ENCODE peak calls at places on chromosomes 5 and 9, in nine cellular contexts. One of them, this sample, is unnamed.

GRCh38 chr9:21070171-21070571 is 7.6 kb downstream of the IFNB1 start:
- DNase-seq in astrocyte of the spinal cord: peak; percentile 94
- DNase-seq in left ventricle myocardium inferior: no peak
- DNase-seq in HFF-Myc: peak; percentile 88
- DNase-seq in pancreas: no peak
- DNase-seq in fibroblast of villous mesenchyme: peak; percentile 93
- DNase-seq in IMR-90: peak; percentile 98
- DNase-seq in right atrium auricular region: peak; percentile 68
- DNase-seq in colonic mucosa: no peak
- DNase-seq in this sample: peak; percentile 99

GRCh38 chr5:2801602-2802525 is 50.4 kb upstream of the IRX2 start:
- DNase-seq in astrocyte of the spinal cord: no peak
- DNase-seq in left ventricle myocardium inferior: no peak
- DNase-seq in HFF-Myc: no peak
- DNase-seq in pancreas: no peak
- DNase-seq in fibroblast of villous mesenchyme: no peak
- DNase-seq in IMR-90: no peak
- DNase-seq in right atrium auricular region: no peak
- DNase-seq in colonic mucosa: no peak
- DNase-seq in this sample: no peak

GRCh38 chr5:56148453-56148971 is 84.6 kb downstream of the ANKRD55 start:
- DNase-seq in astrocyte of the spinal cord: peak; percentile 37
- DNase-seq in left ventricle myocardium inferior: no peak
- DNase-seq in HFF-Myc: no peak
- DNase-seq in pancreas: peak; percentile 64
- DNase-seq in fibroblast of villous mesenchyme: no peak
- DNase-seq in IMR-90: no peak
- DNase-seq in right atrium auricular region: no peak
- DNase-seq in colonic mucosa: no peak
- DNase-seq in this sample: no peak

GRCh38 chr9:137365552-137366444 is 57.2 kb downstream of the EXD3 start:
- DNase-seq in astrocyte of the spinal cord: no peak
- DNase-seq in left ventricle myocardium inferior: no peak
- DNase-seq in HFF-Myc: no peak
- DNase-seq in pancreas: no peak
- DNase-seq in fibroblast of villous mesenchyme: no peak
- DNase-seq in IMR-90: no peak
- DNase-seq in right atrium auricular region: no peak
- DNase-seq in colonic mucosa: no peak
- DNase-seq in this sample: no peak

GRCh38 chr9:110197330-110198187 is 10.4 kb downstream of the C9orf152 start:
- DNase-seq in astrocyte of the spinal cord: no peak
- DNase-seq in left ventricle myocardium inferior: no peak
- DNase-seq in HFF-Myc: no peak
- DNase-seq in pancreas: no peak
- DNase-seq in fibroblast of villous mesenchyme: no peak
- DNase-seq in IMR-90: no peak
- DNase-seq in right atrium auricular region: no peak
- DNase-seq in colonic mucosa: peak; percentile 77
- DNase-seq in this sample: no peak

GRCh38 chr5:45017568-45017967 is 208.8 kb downstream of the MRPS30 start:
- DNase-seq in astrocyte of the spinal cord: no peak
- DNase-seq in left ventricle myocardium inferior: no peak
- DNase-seq in HFF-Myc: no peak
- DNase-seq in pancreas: no peak
- DNase-seq in fibroblast of villous mesenchyme: no peak
- DNase-seq in IMR-90: no peak
- DNase-seq in right atrium auricular region: no peak
- DNase-seq in colonic mucosa: no peak
- DNase-seq in this sample: no peak

GRCh38 chr9:4077499-4078102 is 222.3 kb downstream of the GLIS3 start:
- DNase-seq in astrocyte of the spinal cord: peak; percentile 85
- DNase-seq in left ventricle myocardium inferior: peak; percentile 81
- DNase-seq in HFF-Myc: peak; percentile 37
- DNase-seq in pancreas: peak; percentile 22
- DNase-seq in fibroblast of villous mesenchyme: peak; percentile 77
- DNase-seq in IMR-90: peak; percentile 70
- DNase-seq in right atrium auricular region: peak; percentile 90
- DNase-seq in colonic mucosa: peak; percentile 93
- DNase-seq in this sample: peak; percentile 92

GRCh38 chr5:75050415-75050814 is 1.9 kb downstream of the GCNT4 start:
- DNase-seq in astrocyte of the spinal cord: no peak
- DNase-seq in left ventricle myocardium inferior: no peak
- DNase-seq in HFF-Myc: no peak
- DNase-seq in pancreas: no peak
- DNase-seq in fibroblast of villous mesenchyme: no peak
- DNase-seq in IMR-90: no peak
- DNase-seq in right atrium auricular region: no peak
- DNase-seq in colonic mucosa: peak; percentile 27
- DNase-seq in this sample: no peak

GRCh38 chr5:79240561-79240960 is 4.6 kb downstream of the JMY start:
- DNase-seq in astrocyte of the spinal cord: no peak
- DNase-seq in left ventricle myocardium inferior: no peak
- DNase-seq in HFF-Myc: no peak
- DNase-seq in pancreas: no peak
- DNase-seq in fibroblast of villous mesenchyme: no peak
- DNase-seq in IMR-90: no peak
- DNase-seq in right atrium auricular region: no peak
- DNase-seq in colonic mucosa: no peak
- DNase-seq in this sample: no peak

GRCh38 chr9:136946228-136946892 is 1.3 kb downstream of the C8G start:
- DNase-seq in astrocyte of the spinal cord: no peak
- DNase-seq in left ventricle myocardium inferior: no peak
- DNase-seq in HFF-Myc: no peak
- DNase-seq in pancreas: no peak
- DNase-seq in fibroblast of villous mesenchyme: no peak
- DNase-seq in IMR-90: no peak
- DNase-seq in right atrium auricular region: no peak
- DNase-seq in colonic mucosa: no peak
- DNase-seq in this sample: no peak

GRCh38 chr5:91183743-91184142 is 199.4 kb downstream of the ARRDC3 start:
- DNase-seq in astrocyte of the spinal cord: no peak
- DNase-seq in left ventricle myocardium inferior: peak; percentile 18
- DNase-seq in HFF-Myc: no peak
- DNase-seq in pancreas: no peak
- DNase-seq in fibroblast of villous mesenchyme: no peak
- DNase-seq in IMR-90: no peak
- DNase-seq in right atrium auricular region: no peak
- DNase-seq in colonic mucosa: peak; percentile 56
- DNase-seq in this sample: no peak

GRCh38 chr9:137045294-137046093 is 483 bp downstream of the NPDC1 start:
- DNase-seq in astrocyte of the spinal cord: peak; percentile 38
- DNase-seq in left ventricle myocardium inferior: no peak
- DNase-seq in HFF-Myc: no peak
- DNase-seq in pancreas: no peak
- DNase-seq in fibroblast of villous mesenchyme: peak; percentile 55
- DNase-seq in IMR-90: peak; percentile 38
- DNase-seq in right atrium auricular region: no peak
- DNase-seq in colonic mucosa: peak; percentile 47
- DNase-seq in this sample: peak; percentile 39

GRCh38 chr5:10849278-10849677 is 88.2 kb upstream of the DAP start:
- DNase-seq in astrocyte of the spinal cord: no peak
- DNase-seq in left ventricle myocardium inferior: no peak
- DNase-seq in HFF-Myc: no peak
- DNase-seq in pancreas: no peak
- DNase-seq in fibroblast of villous mesenchyme: peak; percentile 51
- DNase-seq in IMR-90: peak; percentile 76
- DNase-seq in right atrium auricular region: no peak
- DNase-seq in colonic mucosa: no peak
- DNase-seq in this sample: no peak

GRCh38 chr5:132813599-132814440 is 718 bp downstream of the SOWAHA start:
- DNase-seq in astrocyte of the spinal cord: no peak
- DNase-seq in left ventricle myocardium inferior: no peak
- DNase-seq in HFF-Myc: no peak
- DNase-seq in pancreas: no peak
- DNase-seq in fibroblast of villous mesenchyme: no peak
- DNase-seq in IMR-90: no peak
- DNase-seq in right atrium auricular region: no peak
- DNase-seq in colonic mucosa: peak; percentile 37
- DNase-seq in this sample: no peak

GRCh38 chr5:132814441-132815294 is 1.6 kb downstream of the SOWAHA start:
- DNase-seq in astrocyte of the spinal cord: no peak
- DNase-seq in left ventricle myocardium inferior: no peak
- DNase-seq in HFF-Myc: no peak
- DNase-seq in pancreas: no peak
- DNase-seq in fibroblast of villous mesenchyme: no peak
- DNase-seq in IMR-90: no peak
- DNase-seq in right atrium auricular region: no peak
- DNase-seq in colonic mucosa: no peak
- DNase-seq in this sample: no peak

GRCh38 chr5:132810605-132811004 is 2.5 kb upstream of the SOWAHA start:
- DNase-seq in astrocyte of the spinal cord: no peak
- DNase-seq in left ventricle myocardium inferior: no peak
- DNase-seq in HFF-Myc: no peak
- DNase-seq in pancreas: no peak
- DNase-seq in fibroblast of villous mesenchyme: no peak
- DNase-seq in IMR-90: no peak
- DNase-seq in right atrium auricular region: no peak
- DNase-seq in colonic mucosa: no peak
- DNase-seq in this sample: no peak

GRCh38 chr5:132812949-132813598 is at the start of gene SOWAHA:
- DNase-seq in astrocyte of the spinal cord: no peak
- DNase-seq in left ventricle myocardium inferior: no peak
- DNase-seq in HFF-Myc: no peak
- DNase-seq in pancreas: peak; percentile 61
- DNase-seq in fibroblast of villous mesenchyme: no peak
- DNase-seq in IMR-90: no peak
- DNase-seq in right atrium auricular region: no peak
- DNase-seq in colonic mucosa: peak; percentile 65
- DNase-seq in this sample: no peak

DNA sequence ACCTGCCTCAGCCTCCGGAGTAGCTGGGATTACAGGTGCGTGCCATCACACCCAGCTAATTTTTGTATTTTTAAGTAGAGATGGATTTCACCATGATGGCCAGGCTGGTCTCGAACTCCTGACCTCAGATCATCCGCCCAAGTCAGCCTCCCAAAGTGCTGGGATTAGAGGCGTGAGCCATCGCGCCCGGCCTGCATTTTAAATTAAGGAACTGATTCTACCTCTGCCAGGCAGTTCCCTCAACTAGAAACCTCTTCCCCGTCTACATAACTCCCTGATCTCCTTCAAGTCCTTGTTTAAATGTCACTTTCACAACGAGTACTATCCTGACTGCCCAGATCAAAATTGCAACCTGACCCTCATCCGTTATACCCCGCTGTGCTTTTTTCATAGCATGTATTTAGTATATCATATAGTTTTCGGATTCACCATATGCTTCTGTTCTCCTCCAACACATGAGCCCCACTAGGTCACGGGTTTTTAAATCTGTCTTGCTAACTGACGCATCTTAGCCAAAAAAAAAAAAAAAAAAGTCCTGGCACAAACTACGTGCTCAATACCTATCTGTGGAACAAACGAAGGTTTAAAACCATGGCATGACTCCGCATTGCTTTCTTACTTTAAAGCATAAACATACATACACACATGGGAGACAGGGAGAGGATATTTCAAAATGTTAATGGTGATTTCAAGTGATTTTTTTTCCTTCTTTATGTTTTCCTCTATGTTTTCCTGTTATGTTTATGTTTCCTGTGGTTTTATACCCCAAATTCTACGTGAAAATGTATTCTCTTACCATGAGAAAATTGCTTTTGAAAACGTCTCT is 766 bp upstream of the SOWAHA start:
- DNase-seq in astrocyte of the spinal cord: no peak
- DNase-seq in left ventricle myocardium inferior: no peak
- DNase-seq in HFF-Myc: no peak
- DNase-seq in pancreas: no peak
- DNase-seq in fibroblast of villous mesenchyme: no peak
- DNase-seq in IMR-90: no peak
- DNase-seq in right atrium auricular region: no peak
- DNase-seq in colonic mucosa: no peak
- DNase-seq in this sample: no peak
- H3K4me3 ChIP-seq in astrocyte of the spinal cord: no peak overlapping the region
- H3K4me3 ChIP-seq in left ventricle myocardium inferior: peak overlapping the region; percentile 66
- H3K4me3 ChIP-seq in HFF-Myc: no peak overlapping the region
- H3K4me3 ChIP-seq in pancreas: peak overlapping the region; percentile 54
- H3K4me3 ChIP-seq in fibroblast of villous mesenchyme: no peak overlapping the region
- H3K4me3 ChIP-seq in IMR-90: no peak overlapping the region
- H3K4me3 ChIP-seq in right atrium auricular region: no peak overlapping the region
- H3K4me3 ChIP-seq in colonic mucosa: no peak overlapping the region
- H3K4me3 ChIP-seq in this sample: no peak overlapping the region

GRCh38 chr5:114360816-114361723 is 800 bp upstream of the KCNN2 start:
- DNase-seq in astrocyte of the spinal cord: no peak
- DNase-seq in left ventricle myocardium inferior: peak; percentile 22
- DNase-seq in HFF-Myc: no peak
- DNase-seq in pancreas: peak; percentile 39
- DNase-seq in fibroblast of villous mesenchyme: peak; percentile 8
- DNase-seq in IMR-90: peak; percentile 35
- DNase-seq in right atrium auricular region: no peak
- DNase-seq in colonic mucosa: peak; percentile 26
- DNase-seq in this sample: no peak
- TF ChIP-seq CTCF in astrocyte of the spinal cord: peak; percentile 17
- TF ChIP-seq CTCF in left ventricle myocardium inferior: peak; percentile 50
- TF ChIP-seq CTCF in HFF-Myc: peak; percentile 45
- TF ChIP-seq CTCF in pancreas: no peak
- TF ChIP-seq CTCF in fibroblast of villous mesenchyme: peak; percentile 19
- TF ChIP-seq CTCF in IMR-90: peak; percentile 40
- TF ChIP-seq CTCF in right atrium auricular region: peak; percentile 66
- TF ChIP-seq CTCF in colonic mucosa: no peak
- TF ChIP-seq CTCF in this sample: no peak

DNA sequence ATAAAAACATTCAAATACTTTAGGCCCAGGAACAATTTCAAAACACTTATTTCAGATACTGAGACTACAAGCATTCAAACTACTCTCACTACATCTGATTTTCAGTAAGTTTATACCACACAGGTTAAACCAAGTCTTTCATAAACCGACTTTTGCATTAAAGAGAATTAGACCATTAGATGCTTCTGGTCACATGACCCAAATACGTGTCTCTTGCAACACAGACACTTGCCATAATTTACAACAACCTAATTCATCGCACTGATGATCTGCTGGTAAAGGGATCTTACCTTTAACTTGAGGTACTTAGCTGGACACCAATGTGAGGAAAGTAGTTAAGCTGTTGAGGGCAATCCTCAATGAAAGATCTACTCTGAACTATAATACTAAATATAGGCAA is 3.2 kb downstream of the HNRNPH1 start:
- DNase-seq in astrocyte of the spinal cord: no peak
- DNase-seq in left ventricle myocardium inferior: no peak
- DNase-seq in HFF-Myc: no peak
- DNase-seq in pancreas: no peak
- DNase-seq in fibroblast of villous mesenchyme: peak; percentile 45
- DNase-seq in IMR-90: no peak
- DNase-seq in right atrium auricular region: no peak
- DNase-seq in colonic mucosa: no peak
- DNase-seq in this sample: peak; percentile 30
- H3K4me3 ChIP-seq in astrocyte of the spinal cord: peak overlapping the region; percentile 100
- H3K4me3 ChIP-seq in left ventricle myocardium inferior: peak overlapping the region; percentile 99
- H3K4me3 ChIP-seq in HFF-Myc: peak overlapping the region; percentile 95
- H3K4me3 ChIP-seq in pancreas: peak overlapping the region; percentile 100
- H3K4me3 ChIP-seq in fibroblast of villous mesenchyme: peak overlapping the region; percentile 100
- H3K4me3 ChIP-seq in IMR-90: peak overlapping the region; percentile 14
- H3K4me3 ChIP-seq in right atrium auricular region: peak overlapping the region; percentile 13
- H3K4me3 ChIP-seq in colonic mucosa: peak overlapping the region; percentile 98
- H3K4me3 ChIP-seq in this sample: peak overlapping the region; percentile 83

DNA sequence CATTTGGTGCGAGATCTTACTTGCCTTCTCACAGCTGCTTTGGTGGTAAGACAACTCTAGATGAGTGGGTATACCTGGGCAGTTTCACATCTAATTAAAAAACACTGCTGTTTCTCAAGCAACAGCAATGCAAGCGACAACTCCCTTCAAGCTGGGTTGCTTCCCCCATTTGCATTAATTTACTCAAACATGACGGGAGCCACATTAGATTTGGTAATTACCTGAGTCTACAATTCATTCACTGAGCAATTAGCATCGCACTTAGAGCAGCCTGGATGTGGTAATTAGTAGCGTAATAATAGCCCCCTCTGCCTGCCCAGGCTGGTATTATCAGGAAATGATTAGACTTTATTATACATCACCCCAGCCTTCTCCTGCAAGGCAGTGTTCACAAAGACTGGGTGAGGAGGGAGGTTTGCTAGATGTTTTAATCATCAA is 73.4 kb downstream of the FBXO38 start:
- DNase-seq in astrocyte of the spinal cord: no peak
- DNase-seq in left ventricle myocardium inferior: no peak
- DNase-seq in HFF-Myc: no peak
- DNase-seq in pancreas: no peak
- DNase-seq in fibroblast of villous mesenchyme: peak; percentile 8
- DNase-seq in IMR-90: no peak
- DNase-seq in right atrium auricular region: no peak
- DNase-seq in colonic mucosa: no peak
- DNase-seq in this sample: no peak
- TF ChIP-seq CTCF in astrocyte of the spinal cord: peak; percentile 42
- TF ChIP-seq CTCF in left ventricle myocardium inferior: peak; percentile 49
- TF ChIP-seq CTCF in HFF-Myc: peak; percentile 33
- TF ChIP-seq CTCF in pancreas: no peak
- TF ChIP-seq CTCF in fibroblast of villous mesenchyme: peak; percentile 45
- TF ChIP-seq CTCF in IMR-90: peak; percentile 36
- TF ChIP-seq CTCF in right atrium auricular region: peak; percentile 54
- TF ChIP-seq CTCF in colonic mucosa: no peak
- TF ChIP-seq CTCF in this sample: peak; percentile 35